ENCODE peak calls at places on chromosomes 12 and 14, in four cellular contexts. F is progenitor cell of endocrine pancreas, Y is prostate gland, S is EH. I is an unnamed sample.

GRCh38 chr14:74946659-74947281 is 8.6 kb downstream of the PGF start:
- DNase-seq in S (no peak), F (no peak), Y (no peak), I (no peak)

GRCh38 chr14:88983755-88984154 is 159.3 kb downstream of the TTC8 start:
- DNase-seq in F (no peak), S (peak; percentile 91), Y (no peak), I (no peak)

GRCh38 chr14:69773571-69774276 is 6.8 kb downstream of the SRSF5 start:
- DNase-seq in F (no peak), Y (no peak), S (no peak), I (no peak)

GRCh38 chr12:119578112-119578511 is 15.5 kb upstream of the TMEM233 start:
- DNase-seq in F (no peak), S (no peak), Y (no peak), I (no peak)

GRCh38 chr12:111367661-111368221 is 1.2 kb downstream of the PHETA1 start:
- DNase-seq in Y (no peak), S (peak; percentile 29), F (no peak), I (no peak)

GRCh38 chr12:75784591-75784990 is 247.0 kb downstream of the PHLDA1 start:
- DNase-seq in F (no peak), S (peak; percentile 29), Y (peak; percentile 94), I (no peak)

GRCh38 chr14:34722723-34723545 is 8.5 kb upstream of the CFL2 start:
- DNase-seq in F (no peak), S (peak; percentile 68), Y (peak; percentile 35), I (no peak)

GRCh38 chr14:77124345-77125274 is 17.0 kb downstream of the ZDHHC22 start:
- DNase-seq in F (peak; percentile 38), S (peak; percentile 31), Y (peak; percentile 37), I (peak; percentile 68)

GRCh38 chr12:43332977-43333649 is 218.9 kb downstream of the ADAMTS20 start:
- DNase-seq in S (peak; percentile 72), Y (no peak), F (no peak), I (no peak)